ENCODE peak calls at places on chromosome 18, in nine cellular contexts. J, E, P, R, X, F, W, G and A are unnamed samples.

GRCh38 chr18:3824101-3824500 is 374.1 kb downstream of the TGIF1 start:
- DNase-seq in G (no peak), J (no peak), R (no peak), E (no peak), F (no peak), W (no peak), P (no peak), X (no peak), A (no peak)

GRCh38 chr18:63155169-63155852 is 164.3 kb downstream of the BCL2 start:
- DNase-seq in G (no peak), X (peak), P (peak), E (no peak), F (peak), R (peak), J (peak), W (no peak), A (no peak)

GRCh38 chr18:67600181-67600631 is 83.7 kb upstream of the DSEL start:
- DNase-seq in P (no peak), E (no peak), J (no peak), W (peak), R (no peak), F (peak), G (no peak), X (no peak), A (no peak)

GRCh38 chr18:3966985-3967856 is 487.9 kb downstream of the DLGAP1 start:
- DNase-seq in E (no peak), P (no peak), R (no peak), W (peak), F (no peak), J (no peak), G (no peak), X (no peak), A (no peak)

GRCh38 chr18:11981633-11982366 is 493 bp downstream of the IMPA2 start:
- DNase-seq in P (no peak), E (no peak), F (peak), W (peak), X (peak), R (peak), G (no peak), J (no peak), A (no peak)

GRCh38 chr18:32096936-32097335 is 5.3 kb downstream of the RNF138 start:
- DNase-seq in E (no peak), P (no peak), R (no peak), J (no peak), W (no peak), F (no peak), G (no peak), X (no peak), A (no peak)

GRCh38 chr18:67726882-67727281 is 210.4 kb upstream of the DSEL start:
- DNase-seq in F (no peak), J (no peak), W (no peak), P (no peak), G (no peak), X (no peak), R (no peak), E (no peak), A (no peak)

GRCh38 chr18:26655010-26655613 is 106.8 kb upstream of the KCTD1 start:
- DNase-seq in J (no peak), P (no peak), X (no peak), E (no peak), F (no peak), R (no peak), W (no peak), G (no peak), A (no peak)

GRCh38 chr18:13362617-13363016 is 144.1 kb downstream of the LDLRAD4 start:
- DNase-seq in R (no peak), J (no peak), P (no peak), W (no peak), E (no peak), G (no peak), X (no peak), F (no peak), A (no peak)

GRCh38 chr18:7805880-7806279 is 238.8 kb downstream of the PTPRM start:
- DNase-seq in R (no peak), J (no peak), X (no peak), F (no peak), W (no peak), P (no peak), E (no peak), G (no peak), A (no peak)

GRCh38 chr18:58942486-58942885 is 77.8 kb downstream of the ZNF532 start:
- DNase-seq in X (no peak), P (no peak), W (no peak), E (no peak), F (no peak), J (no peak), R (no peak), G (no peak), A (no peak)

GRCh38 chr18:46418657-46419260 is 238.3 kb downstream of the LOXHD1 start:
- DNase-seq in X (no peak), F (no peak), G (no peak), E (no peak), P (no peak), W (no peak), R (peak), J (no peak), A (no peak)

GRCh38 chr18:76656925-76657324 is 161.9 kb upstream of the ZNF516 start:
- DNase-seq in P (no peak), X (no peak), G (no peak), E (no peak), F (no peak), J (no peak), R (no peak), W (no peak), A (no peak)

GRCh38 chr18:10739152-10739551 is 213.3 kb downstream of the NAPG start:
- DNase-seq in E (no peak), X (no peak), F (no peak), G (no peak), J (no peak), R (no peak), W (peak), P (no peak), A (no peak)

GRCh38 chr18:45554070-45554767 is 61.1 kb upstream of the SLC14A2 start:
- DNase-seq in R (no peak), W (no peak), G (no peak), F (no peak), P (no peak), J (no peak), E (no peak), X (no peak), A (no peak)

GRCh38 chr18:3447035-3447894 is 2.7 kb upstream of the TGIF1 start:
- DNase-seq in R (no peak), X (no peak), J (no peak), F (no peak), P (no peak), E (no peak), W (peak), G (peak), A (no peak)

GRCh38 chr18:47457614-47458013 is 206.2 kb upstream of the SKOR2 start:
- DNase-seq in J (no peak), P (no peak), R (no peak), E (no peak), F (no peak), G (no peak), W (no peak), X (no peak), A (no peak)

GRCh38 chr18:22710628-22711380 is 222.3 kb upstream of the RBBP8 start:
- DNase-seq in E (no peak), G (no peak), X (no peak), W (peak), R (no peak), F (peak), P (no peak), J (no peak), A (no peak)

GRCh38 chr18:35974181-35974580 is 1.7 kb downstream of the RMP24 start:
- DNase-seq in J (no peak), E (no peak), P (no peak), G (no peak), W (no peak), F (no peak), X (no peak), R (no peak), A (no peak)

GRCh38 chr18:9961031-9961430 is 47.2 kb downstream of the VAPA start:
- DNase-seq in F (no peak), J (no peak), X (no peak), P (no peak), R (no peak), G (no peak), E (no peak), W (no peak), A (no peak)

GRCh38 chr18:7169601-7170000 is 52.0 kb upstream of the LAMA1 start:
- DNase-seq in G (no peak), W (no peak), J (no peak), F (no peak), R (no peak), P (no peak), E (no peak), X (no peak), A (no peak)

GRCh38 chr18:26621161-26622026 is 73.0 kb upstream of the KCTD1 start:
- DNase-seq in G (no peak), J (no peak), X (no peak), F (peak), W (no peak), R (peak), P (peak), E (peak), A (peak)

GRCh38 chr18:27838230-27838629 is 338.7 kb downstream of the CDH2 start:
- DNase-seq in P (no peak), E (no peak), G (no peak), R (no peak), W (no peak), X (no peak), J (no peak), F (no peak), A (no peak)

GRCh38 chr18:2656237-2657042 is 914 bp downstream of the SMCHD1 start:
- DNase-seq in P (no peak), J (peak), W (peak), G (no peak), R (peak), E (no peak), F (peak), X (peak), A (no peak)

GRCh38 chr18:75157851-75158250 is 51.1 kb downstream of the PTGR3 start:
- DNase-seq in P (no peak), G (no peak), X (no peak), W (no peak), F (no peak), R (no peak), E (no peak), J (no peak), A (no peak)

GRCh38 chr18:34397286-34397896 is 172.7 kb upstream of the NOL4 start:
- DNase-seq in W (no peak), G (no peak), R (no peak), E (no peak), J (no peak), F (no peak), X (no peak), P (no peak), A (no peak)

GRCh38 chr18:45416168-45416567 is 199.1 kb upstream of the SLC14A2 start:
- DNase-seq in W (no peak), E (no peak), G (no peak), P (no peak), X (no peak), R (no peak), F (no peak), J (no peak), A (no peak)

GRCh38 chr18:45255142-45255890 is 360.0 kb upstream of the SLC14A2 start:
- DNase-seq in P (no peak), J (no peak), X (no peak), R (no peak), W (peak), F (no peak), E (no peak), G (no peak), A (no peak)

GRCh38 chr18:48932462-48932818 is 18.3 kb downstream of the SMAD7 start:
- DNase-seq in X (no peak), F (no peak), R (no peak), G (no peak), P (no peak), E (no peak), W (no peak), J (no peak), A (no peak)
- H3K4me3 ChIP-seq in X (no peak), F (no peak), R (peak), G (no peak), P (no peak), E (no peak), W (no peak), J (peak), A (peak)

GRCh38 chr18:79569720-79570119 is 109.9 kb upstream of the CTDP1 start:
- DNase-seq in J (no peak), P (no peak), E (peak), X (no peak), G (peak), R (no peak), F (no peak), W (no peak), A (no peak)

GRCh38 chr18:79568543-79569205 is 110.9 kb upstream of the CTDP1 start:
- DNase-seq in X (no peak), F (no peak), P (no peak), E (peak), J (no peak), R (no peak), G (no peak), W (no peak), A (no peak)

GRCh38 chr18:79572093-79572780 is 107.4 kb upstream of the CTDP1 start:
- DNase-seq in X (peak), E (no peak), J (no peak), P (no peak), R (no peak), W (no peak), G (peak), F (no peak), A (no peak)

GRCh38 chr18:79571221-79572092 is 108.1 kb upstream of the CTDP1 start:
- DNase-seq in E (peak), W (no peak), R (no peak), G (peak), X (peak), F (no peak), J (no peak), P (peak), A (no peak)

DNA sequence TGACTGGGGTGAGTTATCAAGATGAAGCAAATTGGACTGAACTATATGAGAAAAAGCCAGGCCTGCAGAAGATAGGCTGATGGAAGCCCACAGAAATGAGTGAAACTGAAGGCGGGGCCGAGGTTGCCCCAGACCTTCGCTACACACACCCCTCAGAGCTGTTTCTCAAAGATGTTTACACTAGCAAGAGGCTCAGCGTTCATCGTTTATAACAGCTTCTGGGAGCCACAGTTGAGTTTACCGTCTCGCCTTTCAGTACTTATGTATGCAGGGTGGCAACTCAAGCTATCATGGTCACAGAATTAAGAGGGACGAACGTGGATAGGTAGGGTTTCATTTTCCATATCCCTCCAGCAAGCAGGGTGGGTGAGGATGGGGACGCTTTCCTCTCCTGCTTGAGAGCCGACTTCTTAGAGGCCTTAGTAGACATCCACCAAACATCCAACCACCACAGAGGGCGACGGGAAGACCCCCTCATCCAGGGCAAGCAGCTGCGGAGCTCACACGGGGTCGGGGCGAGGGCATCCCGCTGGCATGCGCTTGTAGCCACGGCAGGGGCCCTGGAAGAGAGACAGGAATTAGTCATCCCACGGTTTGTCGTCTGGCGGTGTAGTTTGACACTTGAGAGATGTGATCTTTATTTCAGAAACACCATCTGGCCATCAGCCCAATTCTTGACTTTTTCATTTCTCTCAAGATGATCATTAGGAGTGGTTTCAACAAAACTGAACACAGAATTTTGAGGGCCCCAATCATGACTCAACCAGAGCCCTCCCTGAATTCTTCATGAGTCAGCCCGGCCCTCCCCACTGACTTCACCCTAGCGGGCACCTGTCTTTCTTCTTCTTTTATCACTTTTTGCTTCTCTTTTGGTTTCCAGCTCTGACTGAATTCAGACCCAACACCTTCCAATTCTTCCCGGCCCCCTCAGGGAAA is 109.1 kb upstream of the CTDP1 start:
- DNase-seq in J (no peak), R (no peak), G (peak), E (peak), X (peak), P (peak), W (peak), F (no peak), A (no peak)
- TF ChIP-seq CTCF in J (no peak), R (no peak), G (no peak), E (no peak), X (no peak), P (no peak), W (no peak), F (no peak), A (no peak)

DNA sequence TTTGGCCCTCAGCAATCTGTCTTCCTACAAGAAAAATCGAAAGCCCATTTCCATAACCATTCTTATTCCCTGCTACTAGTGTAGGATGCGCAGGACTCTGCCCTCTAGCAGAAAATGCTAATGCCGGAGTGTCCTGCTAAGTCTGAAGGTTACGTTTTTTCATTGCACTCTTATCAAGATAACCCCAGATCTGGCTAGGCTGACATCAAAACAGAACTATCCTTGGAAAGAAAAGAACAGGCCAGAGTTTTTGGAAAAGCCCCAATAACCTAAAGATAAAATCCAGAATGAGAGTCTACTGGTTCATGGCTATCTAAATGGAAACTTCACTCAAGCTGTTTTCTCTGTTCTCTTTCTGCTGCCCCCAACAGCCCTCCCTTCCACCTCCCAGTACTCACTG is 933 bp downstream of the RNF152 start:
- DNase-seq in W (no peak), E (no peak), F (no peak), J (no peak), G (no peak), P (no peak), X (no peak), R (no peak), A (no peak)
- H3K4me3 ChIP-seq in W (no peak), E (peak), F (peak), J (peak), G (no peak), P (no peak), X (no peak), R (no peak), A (no peak)

DNA sequence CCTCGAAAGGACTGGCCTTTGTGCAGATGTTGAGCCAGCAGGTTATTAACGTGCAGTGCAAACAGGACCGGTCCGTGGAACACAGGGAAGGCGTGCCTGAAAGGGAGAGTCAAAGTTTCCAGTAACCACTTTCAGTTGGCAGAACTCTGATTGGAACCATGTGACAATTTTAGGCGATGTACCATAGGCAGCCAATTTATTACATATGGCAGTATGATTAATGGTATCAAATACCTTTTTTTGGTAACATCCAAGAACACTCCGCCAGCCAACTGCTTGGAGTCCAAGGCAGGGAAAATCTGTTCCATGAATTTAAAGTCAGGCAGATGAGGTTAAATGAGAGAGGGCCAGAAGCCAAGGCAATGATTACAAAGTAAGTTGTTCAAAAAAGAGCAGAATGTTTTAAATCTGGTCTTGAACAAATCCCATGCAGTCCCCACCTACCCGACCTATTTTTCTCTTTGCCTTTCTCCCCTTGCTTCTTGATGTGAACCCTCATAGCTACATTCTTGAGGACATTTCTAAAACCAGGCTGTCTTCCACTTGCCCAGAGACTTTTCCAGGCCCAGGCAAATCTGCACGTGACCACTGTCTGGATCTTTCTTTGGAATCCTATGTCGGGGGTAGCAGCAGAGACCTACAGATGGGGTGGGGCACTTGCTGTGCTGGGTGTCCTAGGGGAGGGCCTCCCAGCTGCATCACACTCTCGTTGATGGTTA is 351.7 kb downstream of the HRH4 start:
- DNase-seq in J (no peak), R (no peak), G (no peak), F (no peak), W (no peak), X (no peak), E (no peak), P (no peak), A (no peak)
- TF ChIP-seq CTCF in J (no peak), R (no peak), G (no peak), F (no peak), W (no peak), X (no peak), E (no peak), P (no peak), A (no peak)

DNA sequence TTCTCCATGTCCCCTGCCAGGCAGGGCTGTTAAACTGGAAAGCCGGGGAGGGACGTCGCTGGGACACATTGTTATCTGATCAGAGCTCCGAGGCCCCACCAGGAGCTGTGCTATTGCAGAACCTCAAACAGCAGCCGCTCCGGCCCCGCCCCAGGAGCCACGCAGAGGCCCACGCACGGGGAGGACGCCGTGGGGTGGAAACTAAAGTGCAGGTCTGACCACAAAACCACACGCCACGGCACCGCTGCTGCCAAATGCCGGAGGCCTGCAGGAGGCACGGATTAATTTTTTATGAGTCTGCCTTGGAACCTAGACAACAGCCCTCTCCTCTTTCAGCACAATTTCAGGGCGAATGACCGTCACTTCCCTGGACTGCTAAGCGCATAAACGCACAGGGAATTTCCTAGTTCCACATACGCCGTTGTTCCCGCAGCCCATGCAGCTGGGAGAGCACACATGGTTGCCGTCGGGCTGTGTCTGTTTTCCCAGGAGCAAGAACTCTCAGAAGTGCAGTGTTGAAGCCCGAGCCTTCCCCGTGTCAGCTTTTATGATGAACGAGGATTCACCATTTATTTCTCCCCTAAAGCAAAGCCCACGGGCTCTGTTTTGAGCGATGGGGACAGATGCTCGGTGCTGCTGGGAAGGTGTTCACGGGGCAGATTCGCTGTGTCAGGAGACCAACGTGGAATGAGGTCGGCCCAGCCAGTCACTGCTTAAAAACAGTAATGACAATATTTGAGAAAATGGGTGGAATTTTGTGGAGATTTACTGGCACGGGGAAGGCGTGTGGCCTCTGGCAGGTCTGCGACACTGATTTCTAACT is 43.7 kb downstream of the NFATC1 start:
- DNase-seq in G (peak), X (peak), W (peak), F (no peak), R (no peak), E (no peak), J (no peak), P (no peak), A (no peak)
- H3K4me3 ChIP-seq in G (no peak), X (no peak), W (no peak), F (no peak), R (no peak), E (no peak), J (no peak), P (no peak), A (no peak)